ENCODE peak calls at places on chromosomes 2 and 18, in seven cellular contexts. P, W, H, C, Y, I and M are unnamed samples.

GRCh38 chr2:109124982-109125594 is 3.9 kb upstream of the SH3RF3 start:
- DNase-seq in P (peak; percentile 37), W (no peak), H (peak; percentile 80), C (no peak), Y (peak; percentile 11), I (no peak), M (no peak)

GRCh38 chr2:69163109-69163508 is 150.1 kb downstream of the ANTXR1 start:
- DNase-seq in P (no peak), W (no peak), H (no peak), C (no peak), Y (no peak), I (no peak), M (no peak)

GRCh38 chr18:13455960-13456471 is 237.5 kb downstream of the LDLRAD4 start:
- DNase-seq in P (no peak), W (no peak), H (no peak), C (no peak), Y (peak; percentile 56), I (no peak), M (peak; percentile 63)

GRCh38 chr2:170822885-170823799 is 6.5 kb downstream of the GAD1 start:
- DNase-seq in P (no peak), W (peak; percentile 59), H (peak; percentile 81), C (no peak), Y (peak; percentile 31), I (no peak), M (no peak)

GRCh38 chr2:201831469-201831868 is 25.1 kb downstream of the CDK15 start:
- DNase-seq in P (no peak), W (no peak), H (no peak), C (no peak), Y (no peak), I (no peak), M (no peak)

GRCh38 chr2:205699554-205700289 is 17.4 kb downstream of the NRP2 start:
- DNase-seq in P (no peak), W (no peak), H (no peak), C (no peak), Y (no peak), I (no peak), M (no peak)

GRCh38 chr2:186460465-186460864 is 25.6 kb upstream of the ZC3H15 start:
- DNase-seq in P (no peak), W (no peak), H (no peak), C (no peak), Y (no peak), I (no peak), M (no peak)

GRCh38 chr2:39158351-39158750 is 37.5 kb upstream of the SOS1 start:
- DNase-seq in P (no peak), W (no peak), H (no peak), C (no peak), Y (no peak), I (no peak), M (no peak)

GRCh38 chr2:3870222-3870621 is 166.8 kb downstream of the DCDC2C start:
- DNase-seq in P (no peak), W (no peak), H (no peak), C (no peak), Y (no peak), I (no peak), M (no peak)

GRCh38 chr2:18883626-18884456 is 294.5 kb upstream of the NT5C1B start:
- DNase-seq in P (no peak), W (no peak), H (no peak), C (no peak), Y (peak; percentile 12), I (no peak), M (no peak)

GRCh38 chr2:133718688-133719201 is 150.5 kb upstream of the NCKAP5 start:
- DNase-seq in P (no peak), W (peak; percentile 77), H (no peak), C (no peak), Y (no peak), I (peak; percentile 70), M (peak; percentile 64)

GRCh38 chr2:46188041-46188715 is 109.0 kb upstream of the EPAS1 start:
- DNase-seq in P (no peak), W (no peak), H (no peak), C (no peak), Y (no peak), I (no peak), M (peak; percentile 57)

GRCh38 chr18:6118080-6118479 is 222.8 kb upstream of the TMEM200C start:
- DNase-seq in P (no peak), W (no peak), H (no peak), C (no peak), Y (no peak), I (no peak), M (no peak)

GRCh38 chr18:50240083-50240563 is 26.2 kb downstream of the CFAP53 start:
- DNase-seq in P (no peak), W (no peak), H (no peak), C (no peak), Y (no peak), I (no peak), M (no peak)

GRCh38 chr2:43758738-43759137 is 15.1 kb upstream of the DYNC2LI1 start:
- DNase-seq in P (no peak), W (no peak), H (no peak), C (no peak), Y (no peak), I (no peak), M (no peak)

GRCh38 chr2:36441816-36442215 is 86.2 kb downstream of the CRIM1 start:
- DNase-seq in P (no peak), W (no peak), H (no peak), C (no peak), Y (no peak), I (no peak), M (no peak)

GRCh38 chr2:149994057-149994728 is 406.6 kb upstream of the MMADHC start:
- DNase-seq in P (no peak), W (no peak), H (no peak), C (no peak), Y (peak; percentile 8), I (no peak), M (no peak)

GRCh38 chr2:3728104-3729054 is 25.0 kb downstream of the DCDC2C start:
- DNase-seq in P (no peak), W (peak; percentile 51), H (no peak), C (no peak), Y (no peak), I (peak; percentile 37), M (no peak)

GRCh38 chr2:61993422-61994024 is 88.0 kb downstream of the COMMD1 start:
- DNase-seq in P (no peak), W (no peak), H (no peak), C (peak; percentile 12), Y (peak; percentile 47), I (peak; percentile 34), M (no peak)

GRCh38 chr2:230671117-230671516 is 41.5 kb upstream of the CAB39 start:
- DNase-seq in P (no peak), W (no peak), H (no peak), C (no peak), Y (no peak), I (no peak), M (no peak)

GRCh38 chr2:7704296-7704865 is 787.2 kb downstream of the RNF144A start:
- DNase-seq in P (no peak), W (no peak), H (no peak), C (no peak), Y (no peak), I (no peak), M (no peak)

GRCh38 chr2:175309799-175310198 is 128.3 kb upstream of the ATP5MC3 start:
- DNase-seq in P (no peak), W (no peak), H (no peak), C (no peak), Y (no peak), I (peak; percentile 6), M (no peak)

GRCh38 chr18:9743200-9744016 is 35.3 kb downstream of the RAB31 start:
- DNase-seq in P (no peak), W (no peak), H (peak; percentile 80), C (no peak), Y (no peak), I (no peak), M (no peak)

GRCh38 chr18:71012789-71013188 is 723.9 kb downstream of the SOCS6 start:
- DNase-seq in P (no peak), W (no peak), H (no peak), C (no peak), Y (no peak), I (no peak), M (no peak)
- H3K27ac ChIP-seq in P (no peak overlapping the region), W (no peak overlapping the region), H (no peak overlapping the region), C (no peak overlapping the region), Y (no peak overlapping the region), I (no peak overlapping the region), M (no peak overlapping the region)

DNA sequence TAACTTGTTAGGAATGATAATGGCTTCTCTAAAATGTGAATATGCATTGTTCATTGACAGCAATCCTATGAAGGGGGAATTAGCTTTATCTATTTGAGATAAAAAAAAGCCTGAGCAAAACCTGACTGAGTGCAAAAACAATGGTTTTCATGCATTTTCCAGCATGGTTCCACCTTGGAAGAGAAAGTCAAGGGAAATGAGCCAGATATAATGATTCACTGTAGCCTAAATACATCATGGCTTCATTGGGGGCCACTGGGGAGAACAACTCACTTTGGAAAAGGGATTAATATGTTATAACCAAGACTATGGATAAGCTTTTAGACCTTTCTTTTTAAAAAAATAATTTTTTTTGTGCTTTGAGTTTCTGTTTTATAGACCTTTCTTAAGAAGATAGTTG is 679.7 kb downstream of the NYAP2 start:
- DNase-seq in P (no peak), W (no peak), H (no peak), C (no peak), Y (no peak), I (no peak), M (no peak)
- H3K4me3 ChIP-seq in P (no peak overlapping the region), W (no peak overlapping the region), H (no peak overlapping the region), C (no peak overlapping the region), Y (no peak overlapping the region), I (no peak overlapping the region), M (no peak overlapping the region)

GRCh38 chr2:64992218-64992617 is 3.0 kb downstream of the SLC1A4 start:
- DNase-seq in P (no peak), W (no peak), H (no peak), C (no peak), Y (no peak), I (no peak), M (no peak)
- H3K4me1 ChIP-seq in P (peaks cover 4% of the 10 kb centered on the region), W (no peaks in the 10 kb centered on the region), H (peaks cover 2% of the 10 kb centered on the region), C (no peaks in the 10 kb centered on the region), Y (no peaks in the 10 kb centered on the region), I (peaks cover 10% of the 10 kb centered on the region), M (peaks cover 14% of the 10 kb centered on the region)

DNA sequence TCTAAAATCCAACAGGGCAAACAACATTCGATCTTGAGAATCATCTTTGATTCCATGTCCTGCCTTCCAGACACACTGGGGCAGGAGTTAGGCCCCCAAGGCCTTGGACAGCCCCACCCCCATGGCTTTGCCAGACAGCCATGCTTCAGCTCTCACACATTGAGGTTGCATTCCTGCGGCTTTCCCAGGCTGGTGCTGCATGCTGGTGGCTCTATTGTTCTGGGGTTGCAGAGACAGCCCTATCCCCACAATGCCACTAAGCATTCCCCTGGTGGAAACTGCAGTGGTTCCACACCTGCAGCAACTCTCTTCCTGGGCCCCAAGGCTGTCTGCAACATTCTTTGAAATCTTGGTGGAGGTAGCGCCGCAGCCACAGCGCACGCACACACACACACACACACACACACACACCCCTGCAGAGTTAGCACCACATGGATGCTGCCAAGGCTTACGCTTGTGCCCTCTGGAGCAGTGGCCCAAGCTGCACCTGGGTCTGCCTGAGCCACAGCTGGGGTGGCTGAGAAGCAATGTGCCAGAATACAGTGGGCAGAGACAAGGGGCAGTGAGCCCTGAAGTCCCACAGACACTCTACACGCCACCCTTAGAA is 21.4 kb downstream of the SFXN5 start:
- DNase-seq in P (no peak), W (no peak), H (no peak), C (no peak), Y (no peak), I (no peak), M (no peak)
- H3K27ac ChIP-seq in P (no peak overlapping the region), W (no peak overlapping the region), H (no peak overlapping the region), C (no peak overlapping the region), Y (no peak overlapping the region), I (no peak overlapping the region), M (no peak overlapping the region)